ENCODE peak calls at places on chromosomes 12 and 14, in seven cellular contexts. H is MM.1S; T is T-cell; R is GM10248; E is ELR; A is posterior cingulate gyrus; M is activated CD8-positive, alpha-beta T cell treated with anti-CD3 and anti-CD28 coated beads for 36 hours. K is an unnamed sample.

GRCh38 chr12:113065126-113066007 is 8.8 kb downstream of the DTX1 start:
- DNase-seq in H (no peak), T (no peak), R (peak), E (peak), A (no peak), M (no peak), K (no peak)

GRCh38 chr12:21694660-21695059 is 37.0 kb upstream of the LDHB start:
- DNase-seq in H (no peak), T (no peak), R (no peak), E (no peak), A (no peak), M (no peak), K (no peak)

GRCh38 chr12:120367924-120368788 is 808 bp downstream of the MSI1 start:
- DNase-seq in H (no peak), T (no peak), R (no peak), E (no peak), A (peak), M (peak), K (no peak)

GRCh38 chr14:105879867-105880561 is 353.6 kb downstream of the TMEM121 start:
- DNase-seq in H (no peak), T (peak), R (no peak), E (no peak), A (no peak), M (no peak), K (no peak)

GRCh38 chr14:97074456-97074855 is 277.3 kb downstream of the VRK1 start:
- DNase-seq in H (no peak), T (no peak), R (no peak), E (no peak), A (no peak), M (no peak), K (no peak)

GRCh38 chr14:20427231-20428009 is 8.5 kb downstream of the KLHL33 start:
- DNase-seq in H (no peak), T (no peak), R (peak), E (peak), A (no peak), M (peak), K (peak)

GRCh38 chr12:2795291-2796186 is 769 bp downstream of the FKBP4 start:
- DNase-seq in H (peak), T (peak), R (peak), E (peak), A (peak), M (peak), K (peak)

GRCh38 chr12:105296116-105297095 is 34.1 kb upstream of the C12orf75 start:
- DNase-seq in H (no peak), T (no peak), R (no peak), E (no peak), A (no peak), M (no peak), K (no peak)

GRCh38 chr14:96192975-96193805 is 11.4 kb upstream of the BDKRB2 start:
- DNase-seq in H (no peak), T (no peak), R (no peak), E (no peak), A (no peak), M (no peak), K (no peak)

GRCh38 chr12:108731105-108731865 is at the start of gene CORO1C:
- DNase-seq in H (peak), T (peak), R (peak), E (peak), A (peak), M (peak), K (peak)

GRCh38 chr14:106877527-106877926 is 1351.1 kb downstream of the TMEM121 start:
- DNase-seq in H (no peak), T (no peak), R (no peak), E (no peak), A (no peak), M (no peak), K (no peak)

GRCh38 chr12:119838781-119839180 is 38.3 kb downstream of the CIT start:
- DNase-seq in H (no peak), T (no peak), R (no peak), E (no peak), A (no peak), M (no peak), K (no peak)

GRCh38 chr14:50070840-50071548 is 45.4 kb downstream of the VCPKMT start:
- DNase-seq in H (no peak), T (no peak), R (no peak), E (no peak), A (no peak), M (no peak), K (no peak)

GRCh38 chr12:590206-590750 is 73.0 kb downstream of the NINJ2 start:
- DNase-seq in H (no peak), T (no peak), R (no peak), E (no peak), A (no peak), M (no peak), K (no peak)

GRCh38 chr12:6827437-6827894 is 741 bp upstream of the P3H3 start:
- DNase-seq in H (no peak), T (peak), R (no peak), E (peak), A (peak), M (peak), K (peak)

K was measured in HepG2.